ENCODE peak calls at places on chromosomes 13 and 19, in six cellular contexts. One of them, this sample, is unnamed.

GRCh38 chr19:56348289-56348877 is 33.7 kb upstream of the ZSCAN5A start:
- DNase-seq in NT2/D1: no peak
- DNase-seq in HFFc6: no peak
- DNase-seq in ACHN: no peak
- DNase-seq in activated CD4-positive, alpha-beta T cell treated with anti-CD3 and anti-CD28 coated beads, Interleukin-2, amount 50 U/mL, for 48 hours: peak
- DNase-seq in activated T-cell treated with anti-CD3 and anti-CD28 coated beads, Interleukin-2, amount 50 U/mL, for 72 hours: peak
- DNase-seq in this sample: peak

GRCh38 chr19:776549-776948 is 20.7 kb upstream of the PTBP1 start:
- DNase-seq in activated CD4-positive, alpha-beta T cell treated with anti-CD3 and anti-CD28 coated beads, Interleukin-2, amount 50 U/mL, for 48 hours: no peak
- DNase-seq in ACHN: no peak
- DNase-seq in NT2/D1: no peak
- DNase-seq in HFFc6: no peak
- DNase-seq in activated T-cell treated with anti-CD3 and anti-CD28 coated beads, Interleukin-2, amount 50 U/mL, for 72 hours: no peak
- DNase-seq in this sample: no peak

GRCh38 chr19:33497151-33497777 is 24.3 kb downstream of the PEPD start:
- DNase-seq in NT2/D1: no peak
- DNase-seq in activated CD4-positive, alpha-beta T cell treated with anti-CD3 and anti-CD28 coated beads, Interleukin-2, amount 50 U/mL, for 48 hours: no peak
- DNase-seq in ACHN: no peak
- DNase-seq in activated T-cell treated with anti-CD3 and anti-CD28 coated beads, Interleukin-2, amount 50 U/mL, for 72 hours: no peak
- DNase-seq in HFFc6: no peak
- DNase-seq in this sample: no peak

GRCh38 chr19:32691291-32691951 is at the start of gene NUDT19:
- DNase-seq in ACHN: peak
- DNase-seq in activated T-cell treated with anti-CD3 and anti-CD28 coated beads, Interleukin-2, amount 50 U/mL, for 72 hours: peak
- DNase-seq in activated CD4-positive, alpha-beta T cell treated with anti-CD3 and anti-CD28 coated beads, Interleukin-2, amount 50 U/mL, for 48 hours: peak
- DNase-seq in NT2/D1: no peak
- DNase-seq in HFFc6: peak
- DNase-seq in this sample: peak

GRCh38 chr19:16778796-16779411 is 50.3 kb upstream of the SIN3B start:
- DNase-seq in ACHN: peak
- DNase-seq in activated T-cell treated with anti-CD3 and anti-CD28 coated beads, Interleukin-2, amount 50 U/mL, for 72 hours: peak
- DNase-seq in NT2/D1: peak
- DNase-seq in HFFc6: peak
- DNase-seq in activated CD4-positive, alpha-beta T cell treated with anti-CD3 and anti-CD28 coated beads, Interleukin-2, amount 50 U/mL, for 48 hours: peak
- DNase-seq in this sample: peak

GRCh38 chr19:48480151-48480475 is 10.9 kb downstream of the CYTH2 start:
- DNase-seq in activated T-cell treated with anti-CD3 and anti-CD28 coated beads, Interleukin-2, amount 50 U/mL, for 72 hours: no peak
- DNase-seq in NT2/D1: no peak
- DNase-seq in HFFc6: no peak
- DNase-seq in ACHN: no peak
- DNase-seq in activated CD4-positive, alpha-beta T cell treated with anti-CD3 and anti-CD28 coated beads, Interleukin-2, amount 50 U/mL, for 48 hours: peak
- DNase-seq in this sample: no peak

GRCh38 chr13:107025991-107026390 is 458.1 kb upstream of the ARGLU1 start:
- DNase-seq in NT2/D1: no peak
- DNase-seq in ACHN: no peak
- DNase-seq in activated CD4-positive, alpha-beta T cell treated with anti-CD3 and anti-CD28 coated beads, Interleukin-2, amount 50 U/mL, for 48 hours: no peak
- DNase-seq in HFFc6: no peak
- DNase-seq in activated T-cell treated with anti-CD3 and anti-CD28 coated beads, Interleukin-2, amount 50 U/mL, for 72 hours: no peak
- DNase-seq in this sample: no peak

GRCh38 chr13:32911506-32911905 is 104.7 kb upstream of the KL start:
- DNase-seq in NT2/D1: no peak
- DNase-seq in HFFc6: peak
- DNase-seq in activated T-cell treated with anti-CD3 and anti-CD28 coated beads, Interleukin-2, amount 50 U/mL, for 72 hours: peak
- DNase-seq in activated CD4-positive, alpha-beta T cell treated with anti-CD3 and anti-CD28 coated beads, Interleukin-2, amount 50 U/mL, for 48 hours: peak
- DNase-seq in ACHN: peak
- DNase-seq in this sample: peak

GRCh38 chr13:81929988-81930387 is 1589.1 kb upstream of the SPRY2 start:
- DNase-seq in NT2/D1: peak
- DNase-seq in activated T-cell treated with anti-CD3 and anti-CD28 coated beads, Interleukin-2, amount 50 U/mL, for 72 hours: no peak
- DNase-seq in HFFc6: peak
- DNase-seq in activated CD4-positive, alpha-beta T cell treated with anti-CD3 and anti-CD28 coated beads, Interleukin-2, amount 50 U/mL, for 48 hours: no peak
- DNase-seq in ACHN: peak
- DNase-seq in this sample: peak

GRCh38 chr13:76775031-76775740 is 111.0 kb downstream of the KCTD12 start:
- DNase-seq in NT2/D1: no peak
- DNase-seq in ACHN: no peak
- DNase-seq in activated T-cell treated with anti-CD3 and anti-CD28 coated beads, Interleukin-2, amount 50 U/mL, for 72 hours: no peak
- DNase-seq in HFFc6: no peak
- DNase-seq in activated CD4-positive, alpha-beta T cell treated with anti-CD3 and anti-CD28 coated beads, Interleukin-2, amount 50 U/mL, for 48 hours: no peak
- DNase-seq in this sample: no peak

This sample was measured in A172.